ENCODE peak calls at places on chromosomes 11 and 22, in ten cellular contexts. X is ecto neural progenitor cell; R is HFFc6; U is NCI-H446; F is fibroblast of the aortic adventitia; J is cardiac muscle cell; K is CD8-positive, alpha-beta T cell; Q is NCI-H187; H is NCI-H1105; P is AG10803. C is an unnamed sample.

GRCh38 chr11:1860108-1860507 is 7.2 kb downstream of the LSP1 start:
- DNase-seq in X (no peak), R (no peak), U (no peak), F (no peak), J (no peak), K (no peak), Q (no peak), H (no peak), P (no peak), C (no peak)

GRCh38 chr11:47508595-47509555 is 44.1 kb downstream of the CELF1 start:
- DNase-seq in X (no peak), R (no peak), U (no peak), F (no peak), J (no peak), K (no peak), Q (no peak), H (no peak), P (no peak), C (no peak)

GRCh38 chr22:19174106-19175025 is 4.2 kb downstream of the SLC25A1 start:
- DNase-seq in X (no peak), R (peak), U (no peak), F (peak), J (peak), K (no peak), Q (no peak), H (no peak), P (peak), C (no peak)

GRCh38 chr11:120674537-120674936 is 163.0 kb downstream of the GRIK4 start:
- DNase-seq in X (no peak), R (no peak), U (no peak), F (peak), J (peak), K (no peak), Q (no peak), H (no peak), P (no peak), C (no peak)

GRCh38 chr11:10909141-10909883 is 51.5 kb upstream of the ZBED5 start:
- DNase-seq in X (no peak), R (peak), U (no peak), F (no peak), J (peak), K (no peak), Q (no peak), H (no peak), P (peak), C (no peak)

GRCh38 chr11:102974552-102975280 is 19.2 kb upstream of the MMP13 start:
- DNase-seq in X (no peak), R (peak), U (no peak), F (peak), J (peak), K (no peak), Q (no peak), H (no peak), P (peak), C (no peak)

GRCh38 chr22:37062366-37062655 is 10.8 kb downstream of the KCTD17 start:
- DNase-seq in X (no peak), R (no peak), U (no peak), F (no peak), J (no peak), K (no peak), Q (no peak), H (no peak), P (no peak), C (no peak)

GRCh38 chr22:39232806-39233735 is 11.7 kb downstream of the PDGFB start:
- DNase-seq in X (no peak), R (no peak), U (no peak), F (no peak), J (no peak), K (no peak), Q (no peak), H (no peak), P (no peak), C (no peak)

GRCh38 chr22:48953830-48954229 is 873.8 kb downstream of the BRD1 start:
- DNase-seq in X (no peak), R (no peak), U (no peak), F (no peak), J (no peak), K (no peak), Q (no peak), H (no peak), P (no peak), C (no peak)

GRCh38 chr11:117908959-117909610 is 20.1 kb downstream of the TMPRSS13 start:
- DNase-seq in X (no peak), R (no peak), U (no peak), F (no peak), J (no peak), K (no peak), Q (no peak), H (no peak), P (no peak), C (no peak)

GRCh38 chr22:30816413-30816812 is 121.7 kb downstream of the OSBP2 start:
- DNase-seq in X (no peak), R (no peak), U (no peak), F (no peak), J (no peak), K (no peak), Q (no peak), H (no peak), P (no peak), C (no peak)

GRCh38 chr22:40418366-40419201 is 48.2 kb downstream of the SGSM3 start:
- DNase-seq in X (no peak), R (no peak), U (no peak), F (no peak), J (no peak), K (peak), Q (no peak), H (peak), P (no peak), C (peak)

GRCh38 chr11:14904745-14905103 is 12.7 kb upstream of the CYP2R1 start:
- DNase-seq in X (peak), R (no peak), U (no peak), F (peak), J (peak), K (peak), Q (no peak), H (no peak), P (peak), C (no peak)

GRCh38 chr22:18110194-18110943 is at the start of gene TUBA8:
- DNase-seq in X (peak), R (no peak), U (no peak), F (peak), J (peak), K (peak), Q (no peak), H (peak), P (peak), C (no peak)

GRCh38 chr11:92272651-92273050 is 48.0 kb downstream of the FAT3 start:
- DNase-seq in X (no peak), R (no peak), U (no peak), F (no peak), J (no peak), K (no peak), Q (no peak), H (no peak), P (peak), C (no peak)

GRCh38 chr11:65298655-65299179 is 15.9 kb upstream of the CDC42EP2 start:
- DNase-seq in X (no peak), R (peak), U (no peak), F (peak), J (peak), K (no peak), Q (no peak), H (no peak), P (peak), C (no peak)

GRCh38 chr11:128745296-128746183 is 51.7 kb downstream of the FLI1 start:
- DNase-seq in X (no peak), R (peak), U (no peak), F (peak), J (peak), K (no peak), Q (no peak), H (no peak), P (peak), C (no peak)